ENCODE peak calls at places on chromosomes 13 and 19, in six cellular contexts. One of them, this sample, is unnamed. For H3K4me1, the result is how much of the 10 kb centered on the place peaks cover.

GRCh38 chr13:50589651-50590054 is 253.8 kb downstream of the DLEU7 start:
- DNase-seq in fibroblast of lung: peak
- DNase-seq in aorta: no peak
- DNase-seq in PC-3: peak
- DNase-seq in psoas muscle: no peak
- DNase-seq in esophagus squamous epithelium: no peak
- DNase-seq in this sample: no peak

GRCh38 chr19:279231-279630 is 12.0 kb downstream of the PLPP2 start:
- DNase-seq in fibroblast of lung: no peak
- DNase-seq in aorta: peak
- DNase-seq in PC-3: no peak
- DNase-seq in psoas muscle: peak
- DNase-seq in esophagus squamous epithelium: no peak
- DNase-seq in this sample: peak

GRCh38 chr19:8463343-8463742 is 18.6 kb downstream of the HNRNPM start:
- DNase-seq in fibroblast of lung: no peak
- DNase-seq in aorta: no peak
- DNase-seq in PC-3: no peak
- DNase-seq in psoas muscle: no peak
- DNase-seq in esophagus squamous epithelium: no peak
- DNase-seq in this sample: no peak

GRCh38 chr13:51999525-51999924 is 11.7 kb downstream of the ATP7B start:
- DNase-seq in fibroblast of lung: peak
- DNase-seq in aorta: peak
- DNase-seq in PC-3: peak
- DNase-seq in psoas muscle: peak
- DNase-seq in esophagus squamous epithelium: no peak
- DNase-seq in this sample: no peak

GRCh38 chr19:43362745-43363144 is 9.3 kb downstream of the CD177 start:
- DNase-seq in fibroblast of lung: no peak
- DNase-seq in aorta: no peak
- DNase-seq in PC-3: no peak
- DNase-seq in psoas muscle: no peak
- DNase-seq in esophagus squamous epithelium: no peak
- DNase-seq in this sample: no peak

GRCh38 chr13:39474600-39474999 is 128.4 kb downstream of the LHFPL6 start:
- DNase-seq in fibroblast of lung: no peak
- DNase-seq in aorta: no peak
- DNase-seq in PC-3: no peak
- DNase-seq in psoas muscle: no peak
- DNase-seq in esophagus squamous epithelium: no peak
- DNase-seq in this sample: no peak

GRCh38 chr19:18093439-18094161 is 4.0 kb upstream of the MAST3 start:
- DNase-seq in fibroblast of lung: no peak
- DNase-seq in aorta: no peak
- DNase-seq in PC-3: peak
- DNase-seq in psoas muscle: no peak
- DNase-seq in esophagus squamous epithelium: no peak
- DNase-seq in this sample: no peak

GRCh38 chr19:27709496-27709895 is 1503.5 kb downstream of the UQCRFS1 start:
- DNase-seq in fibroblast of lung: no peak
- DNase-seq in aorta: no peak
- DNase-seq in PC-3: no peak
- DNase-seq in psoas muscle: no peak
- DNase-seq in esophagus squamous epithelium: no peak
- DNase-seq in this sample: no peak

GRCh38 chr19:47663911-47664771 is 49.1 kb upstream of the EHD2 start:
- DNase-seq in fibroblast of lung: peak
- DNase-seq in aorta: no peak
- DNase-seq in PC-3: peak
- DNase-seq in psoas muscle: peak
- DNase-seq in esophagus squamous epithelium: peak
- DNase-seq in this sample: peak

GRCh38 chr13:32391101-32391620 is 36.8 kb downstream of the N4BP2L1 start:
- DNase-seq in fibroblast of lung: no peak
- DNase-seq in aorta: no peak
- DNase-seq in PC-3: no peak
- DNase-seq in psoas muscle: no peak
- DNase-seq in esophagus squamous epithelium: no peak
- DNase-seq in this sample: no peak

GRCh38 chr13:46181799-46182490 is at the start of gene LCP1:
- DNase-seq in fibroblast of lung: no peak
- DNase-seq in aorta: no peak
- DNase-seq in PC-3: peak
- DNase-seq in psoas muscle: no peak
- DNase-seq in esophagus squamous epithelium: peak
- DNase-seq in this sample: no peak

GRCh38 chr13:45361596-45362206 is 20.7 kb upstream of the TPT1 start:
- DNase-seq in fibroblast of lung: peak
- DNase-seq in aorta: peak
- DNase-seq in PC-3: peak
- DNase-seq in psoas muscle: no peak
- DNase-seq in esophagus squamous epithelium: no peak
- DNase-seq in this sample: peak

GRCh38 chr13:22311734-22312404 is 641.0 kb downstream of the FGF9 start:
- DNase-seq in fibroblast of lung: no peak
- DNase-seq in aorta: no peak
- DNase-seq in PC-3: no peak
- DNase-seq in psoas muscle: peak
- DNase-seq in esophagus squamous epithelium: no peak
- DNase-seq in this sample: no peak

GRCh38 chr19:29623726-29624488 is 17.8 kb downstream of the POP4 start:
- DNase-seq in fibroblast of lung: no peak
- DNase-seq in aorta: no peak
- DNase-seq in PC-3: no peak
- DNase-seq in psoas muscle: no peak
- DNase-seq in esophagus squamous epithelium: no peak
- DNase-seq in this sample: no peak

GRCh38 chr19:14112809-14113385 is 4.7 kb downstream of the PRKACA start:
- DNase-seq in fibroblast of lung: no peak
- DNase-seq in aorta: peak
- DNase-seq in PC-3: no peak
- DNase-seq in psoas muscle: peak
- DNase-seq in esophagus squamous epithelium: no peak
- DNase-seq in this sample: no peak

GRCh38 chr19:35216833-35217707 is 11.5 kb downstream of the FAM187B start:
- DNase-seq in fibroblast of lung: no peak
- DNase-seq in aorta: no peak
- DNase-seq in PC-3: peak
- DNase-seq in psoas muscle: no peak
- DNase-seq in esophagus squamous epithelium: no peak
- DNase-seq in this sample: peak

GRCh38 chr19:33071887-33072286 is 7.2 kb upstream of the RHPN2 start:
- DNase-seq in fibroblast of lung: peak
- DNase-seq in aorta: no peak
- DNase-seq in PC-3: peak
- DNase-seq in psoas muscle: no peak
- DNase-seq in esophagus squamous epithelium: no peak
- DNase-seq in this sample: no peak

GRCh38 chr19:12783849-12784393 is 7.4 kb upstream of the JUNB start:
- DNase-seq in fibroblast of lung: no peak
- DNase-seq in aorta: peak
- DNase-seq in PC-3: peak
- DNase-seq in psoas muscle: peak
- DNase-seq in esophagus squamous epithelium: no peak
- DNase-seq in this sample: peak

GRCh38 chr13:111448504-111448903 is 128.1 kb downstream of the TEX29 start:
- DNase-seq in fibroblast of lung: no peak
- DNase-seq in aorta: no peak
- DNase-seq in PC-3: no peak
- DNase-seq in psoas muscle: no peak
- DNase-seq in esophagus squamous epithelium: no peak
- DNase-seq in this sample: no peak

GRCh38 chr13:43908156-43909126 is 28.7 kb downstream of the LACC1 start:
- DNase-seq in fibroblast of lung: peak
- DNase-seq in aorta: no peak
- DNase-seq in PC-3: peak
- DNase-seq in psoas muscle: no peak
- DNase-seq in esophagus squamous epithelium: no peak
- DNase-seq in this sample: no peak

GRCh38 chr13:27264648-27265047 is 6.0 kb upstream of the RASL11A start:
- DNase-seq in fibroblast of lung: no peak
- DNase-seq in aorta: no peak
- DNase-seq in PC-3: no peak
- DNase-seq in psoas muscle: no peak
- DNase-seq in esophagus squamous epithelium: no peak
- DNase-seq in this sample: no peak

GRCh38 chr19:2714531-2715269 is 6.5 kb downstream of the DIRAS1 start:
- DNase-seq in fibroblast of lung: no peak
- DNase-seq in aorta: no peak
- DNase-seq in PC-3: no peak
- DNase-seq in psoas muscle: no peak
- DNase-seq in esophagus squamous epithelium: no peak
- DNase-seq in this sample: no peak

GRCh38 chr13:34347784-34348573 is 530.0 kb downstream of the RFC3 start:
- DNase-seq in fibroblast of lung: no peak
- DNase-seq in aorta: no peak
- DNase-seq in PC-3: peak
- DNase-seq in psoas muscle: no peak
- DNase-seq in esophagus squamous epithelium: no peak
- DNase-seq in this sample: no peak

GRCh38 chr13:58043971-58044370 is 412.4 kb downstream of the PCDH17 start:
- DNase-seq in fibroblast of lung: no peak
- DNase-seq in aorta: no peak
- DNase-seq in PC-3: no peak
- DNase-seq in psoas muscle: no peak
- DNase-seq in esophagus squamous epithelium: no peak
- DNase-seq in this sample: no peak

GRCh38 chr13:58051807-58052375 is 420.3 kb downstream of the PCDH17 start:
- DNase-seq in fibroblast of lung: no peak
- DNase-seq in aorta: no peak
- DNase-seq in PC-3: no peak
- DNase-seq in psoas muscle: no peak
- DNase-seq in esophagus squamous epithelium: no peak
- DNase-seq in this sample: no peak

GRCh38 chr13:58048670-58049069 is 417.1 kb downstream of the PCDH17 start:
- DNase-seq in fibroblast of lung: peak
- DNase-seq in aorta: no peak
- DNase-seq in PC-3: no peak
- DNase-seq in psoas muscle: no peak
- DNase-seq in esophagus squamous epithelium: no peak
- DNase-seq in this sample: no peak
- H3K4me1 ChIP-seq in fibroblast of lung: under half
- H3K4me1 ChIP-seq in aorta: under half
- H3K4me1 ChIP-seq in PC-3: under half
- H3K4me1 ChIP-seq in psoas muscle: under half
- H3K4me1 ChIP-seq in esophagus squamous epithelium: under half
- H3K4me1 ChIP-seq in this sample: under half

DNA sequence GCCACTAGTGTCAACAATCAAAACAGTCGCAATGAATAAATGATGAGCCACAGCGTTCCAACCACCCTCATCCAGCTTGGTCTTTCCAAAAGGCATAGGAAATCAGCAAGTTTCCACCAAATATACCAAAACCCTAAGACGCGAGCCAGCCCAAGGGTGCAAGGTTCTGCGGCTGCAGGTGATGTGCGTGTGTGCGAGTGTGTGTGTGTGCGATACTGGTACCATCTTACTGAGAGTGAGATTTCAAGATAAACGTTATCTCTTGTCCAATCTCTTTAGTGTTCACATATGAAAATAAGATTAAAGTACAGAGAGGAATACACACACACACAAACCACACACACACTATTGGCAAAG is 895 bp upstream of the TRPC4 start:
- DNase-seq in fibroblast of lung: no peak
- DNase-seq in aorta: no peak
- DNase-seq in PC-3: no peak
- DNase-seq in psoas muscle: no peak
- DNase-seq in esophagus squamous epithelium: no peak
- DNase-seq in this sample: no peak
- H3K4me3 ChIP-seq in fibroblast of lung: peak
- H3K4me3 ChIP-seq in aorta: peak
- H3K4me3 ChIP-seq in PC-3: peak
- H3K4me3 ChIP-seq in psoas muscle: peak
- H3K4me3 ChIP-seq in esophagus squamous epithelium: no peak
- H3K4me3 ChIP-seq in this sample: peak

DNA sequence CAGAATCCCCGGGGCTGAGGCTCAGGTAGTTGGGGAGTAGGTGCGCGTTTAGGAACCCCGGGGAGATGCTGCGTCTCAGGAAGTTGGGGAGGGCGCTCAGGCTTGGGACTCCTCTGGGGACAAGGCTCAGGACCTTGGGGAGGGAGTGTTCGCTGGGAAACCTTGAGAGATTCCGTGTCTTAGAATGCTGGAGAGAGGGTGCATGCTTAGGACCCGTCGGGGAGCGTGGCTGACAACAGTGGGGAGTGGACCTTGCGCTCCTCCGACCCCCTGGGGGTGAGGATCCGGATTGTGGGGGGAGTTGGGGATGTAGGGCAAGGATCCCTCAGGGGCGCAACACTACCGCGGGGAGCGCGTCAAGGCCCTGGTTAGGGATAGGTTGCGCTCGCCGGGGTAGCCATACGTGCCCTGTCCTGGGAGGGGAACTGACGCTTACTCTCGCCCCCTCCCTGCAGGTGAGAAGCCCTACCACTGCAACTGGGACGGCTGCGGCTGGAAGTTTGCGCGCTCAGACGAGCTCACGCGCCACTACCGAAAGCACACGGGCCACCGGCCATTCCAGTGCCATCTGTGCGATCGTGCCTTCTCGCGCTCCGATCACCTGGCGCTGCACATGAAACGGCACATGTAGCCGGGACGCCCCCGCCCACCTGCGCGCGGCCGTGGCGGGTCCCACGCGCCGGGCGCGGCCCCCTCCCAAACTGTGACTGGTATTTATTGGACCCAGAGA is 1.9 kb downstream of the KLF2 start:
- DNase-seq in fibroblast of lung: peak
- DNase-seq in aorta: peak
- DNase-seq in PC-3: no peak
- DNase-seq in psoas muscle: peak
- DNase-seq in esophagus squamous epithelium: no peak
- DNase-seq in this sample: peak
- H3K4me1 ChIP-seq in fibroblast of lung: under half
- H3K4me1 ChIP-seq in aorta: under half
- H3K4me1 ChIP-seq in PC-3: under half
- H3K4me1 ChIP-seq in psoas muscle: under half
- H3K4me1 ChIP-seq in esophagus squamous epithelium: under half
- H3K4me1 ChIP-seq in this sample: under half

DNA sequence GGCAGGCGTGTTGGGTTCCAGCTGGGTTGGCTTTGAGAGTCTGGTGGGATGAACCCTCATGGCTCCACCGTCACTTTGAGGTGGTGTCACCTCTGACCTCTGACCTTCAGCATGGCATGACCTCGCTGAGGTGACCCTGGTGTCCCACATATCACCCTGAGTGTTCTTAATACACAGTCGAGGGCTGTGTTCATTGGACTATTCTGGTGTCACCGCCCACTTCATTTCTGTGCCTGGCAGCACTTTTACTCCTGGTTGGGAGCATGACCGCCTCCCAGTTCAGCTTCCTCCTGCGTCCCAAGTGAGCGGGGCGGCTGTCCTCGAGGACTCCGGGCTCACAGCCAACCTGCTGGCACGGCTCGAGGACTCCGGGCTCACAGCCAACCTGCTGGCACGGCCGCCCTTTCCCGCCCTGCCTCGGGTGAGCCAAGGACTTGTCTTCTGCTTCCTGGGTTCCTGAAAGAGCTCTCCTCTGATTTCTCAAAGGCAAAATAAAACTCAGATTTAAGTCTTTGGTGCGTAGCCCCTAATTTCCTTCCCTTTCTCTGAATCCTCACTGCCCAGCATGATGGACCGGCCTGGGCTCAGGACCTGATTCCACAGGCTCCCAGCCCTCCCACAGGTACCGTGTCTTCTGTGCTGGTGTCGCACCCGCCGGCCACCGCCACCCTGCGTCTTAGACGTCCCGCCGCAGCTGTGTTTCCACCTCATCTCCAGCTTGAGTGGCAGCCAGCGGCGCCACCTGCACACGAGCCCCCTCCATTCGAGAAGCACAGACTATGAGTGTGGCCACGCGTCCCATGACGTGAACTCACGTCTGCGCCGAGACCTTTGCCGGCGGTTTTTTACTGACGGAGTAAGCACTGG is 10.4 kb downstream of the ATP4B start:
- DNase-seq in fibroblast of lung: peak
- DNase-seq in aorta: peak
- DNase-seq in PC-3: peak
- DNase-seq in psoas muscle: peak
- DNase-seq in esophagus squamous epithelium: peak
- DNase-seq in this sample: peak
- H3K4me3 ChIP-seq in fibroblast of lung: no peak
- H3K4me3 ChIP-seq in aorta: no peak
- H3K4me3 ChIP-seq in PC-3: no peak
- H3K4me3 ChIP-seq in psoas muscle: no peak
- H3K4me3 ChIP-seq in esophagus squamous epithelium: no peak
- H3K4me3 ChIP-seq in this sample: peak

This sample was measured in upper lobe of right lung.